ENCODE peak calls at places on chromosomes 4 and X, in nine cellular contexts. K, S, Q, R, T, A, N, V and E are unnamed samples.

GRCh38 chr4:81747242-81747930 is 275.7 kb upstream of the RASGEF1B start:
- DNase-seq in K (no peak), S (peak), Q (peak), R (no peak), T (no peak), A (no peak), N (no peak), V (no peak), E (peak)

GRCh38 chr4:7417639-7418038 is 17.1 kb downstream of the PSAPL1 start:
- DNase-seq in K (no peak), S (no peak), Q (no peak), R (no peak), T (peak), A (no peak), N (no peak), V (peak), E (no peak)

GRCh38 chr4:8274772-8275241 is 5.3 kb downstream of the HTRA3 start:
- DNase-seq in K (peak), S (no peak), Q (peak), R (peak), T (peak), A (peak), N (peak), V (no peak), E (no peak)

GRCh38 chr4:72817012-72817411 is 248.0 kb upstream of the ADAMTS3 start:
- DNase-seq in K (no peak), S (no peak), Q (no peak), R (no peak), T (no peak), A (peak), N (no peak), V (no peak), E (no peak)

GRCh38 chrX:135315864-135316263 is 6.6 kb downstream of the ETDC start:
- DNase-seq in K (no peak), S (no peak), Q (no peak), R (no peak), T (no peak), A (no peak), N (no peak), V (no peak), E (no peak)

GRCh38 chr4:181897935-181898334 is 345.3 kb upstream of the TENM3 start:
- DNase-seq in K (no peak), S (no peak), Q (no peak), R (no peak), T (no peak), A (peak), N (no peak), V (no peak), E (no peak)

GRCh38 chr4:145731026-145731425 is 51.1 kb downstream of the C4orf51 start:
- DNase-seq in K (no peak), S (no peak), Q (peak), R (no peak), T (no peak), A (peak), N (no peak), V (no peak), E (no peak)

GRCh38 chr4:162939086-162939485 is 227.6 kb downstream of the NAF1 start:
- DNase-seq in K (no peak), S (no peak), Q (no peak), R (no peak), T (no peak), A (no peak), N (no peak), V (no peak), E (no peak)

GRCh38 chrX:79413009-79413408 is 45.9 kb upstream of the ITM2A start:
- DNase-seq in K (no peak), S (no peak), Q (peak), R (no peak), T (no peak), A (peak), N (no peak), V (no peak), E (no peak)

GRCh38 chr4:83125738-83126141 is 11.2 kb upstream of the PLAC8 start:
- DNase-seq in K (no peak), S (no peak), Q (peak), R (no peak), T (no peak), A (no peak), N (no peak), V (no peak), E (no peak)

GRCh38 chr4:108890491-108890890 is 127.6 kb upstream of the ETNPPL start:
- DNase-seq in K (no peak), S (no peak), Q (no peak), R (no peak), T (no peak), A (no peak), N (no peak), V (no peak), E (no peak)

GRCh38 chr4:112857461-112857860 is 192.0 kb upstream of the ANK2 start:
- DNase-seq in K (no peak), S (no peak), Q (no peak), R (no peak), T (no peak), A (peak), N (no peak), V (no peak), E (no peak)

GRCh38 chrX:12971282-12972003 is 3.5 kb upstream of the TMSB4X start:
- DNase-seq in K (no peak), S (peak), Q (peak), R (no peak), T (peak), A (no peak), N (peak), V (no peak), E (no peak)

GRCh38 chr4:15906024-15906443 is 32.5 kb downstream of the FGFBP1 start:
- DNase-seq in K (no peak), S (peak), Q (peak), R (no peak), T (peak), A (no peak), N (peak), V (peak), E (peak)

GRCh38 chr4:134024251-134024650 is 177.3 kb downstream of the PABPC4L start:
- DNase-seq in K (no peak), S (peak), Q (no peak), R (no peak), T (no peak), A (no peak), N (no peak), V (no peak), E (no peak)

GRCh38 chr4:61528595-61528994 is 328.5 kb downstream of the ADGRL3 start:
- DNase-seq in K (no peak), S (no peak), Q (no peak), R (no peak), T (no peak), A (no peak), N (no peak), V (no peak), E (no peak)

GRCh38 chr4:149785686-149786431 is 29.8 kb downstream of the IQCM start:
- DNase-seq in K (no peak), S (no peak), Q (no peak), R (no peak), T (no peak), A (peak), N (no peak), V (peak), E (no peak)

GRCh38 chr4:2341261-2341841 is 77.1 kb downstream of the ZFYVE28 start:
- DNase-seq in K (peak), S (no peak), Q (no peak), R (no peak), T (peak), A (no peak), N (no peak), V (peak), E (no peak)

GRCh38 chrX:110146521-110146920 is 143.6 kb downstream of the TMEM164 start:
- DNase-seq in K (no peak), S (peak), Q (peak), R (peak), T (no peak), A (peak), N (no peak), V (no peak), E (no peak)

GRCh38 chr4:24067781-24068193 is 177.9 kb upstream of the PPARGC1A start:
- DNase-seq in K (no peak), S (peak), Q (no peak), R (no peak), T (no peak), A (peak), N (peak), V (no peak), E (no peak)

GRCh38 chr4:147311956-147312355 is 168.9 kb upstream of the EDNRA start:
- DNase-seq in K (no peak), S (no peak), Q (no peak), R (no peak), T (no peak), A (no peak), N (no peak), V (no peak), E (no peak)

DNA sequence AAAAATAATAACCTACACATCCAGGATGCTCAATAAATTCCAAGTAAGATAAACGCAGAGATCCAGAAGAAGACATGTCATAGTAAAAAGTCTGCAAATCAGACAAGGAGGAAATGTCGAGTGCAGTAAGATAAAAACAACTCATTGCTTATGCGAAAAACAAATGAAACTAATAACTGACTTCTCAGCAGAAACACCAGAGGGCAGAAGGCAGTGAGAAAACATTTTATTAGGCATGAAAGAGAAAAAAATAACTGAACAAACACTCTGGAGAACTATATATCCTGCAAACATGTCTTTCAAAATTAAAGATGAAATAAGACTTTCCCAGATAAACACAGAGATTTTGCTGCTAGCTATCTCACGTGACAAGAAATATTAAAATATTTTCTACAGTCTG is 201.3 kb upstream of the CTSO start:
- DNase-seq in K (no peak), S (no peak), Q (no peak), R (no peak), T (no peak), A (no peak), N (no peak), V (no peak), E (no peak)
- TF ChIP-seq CTCF in K (no peak), S (no peak), Q (no peak), R (no peak), T (no peak), A (peak), N (no peak), V (peak), E (no peak)

GRCh38 chr4:183842134-183842838 is 62.8 kb upstream of the STOX2 start:
- DNase-seq in K (no peak), S (no peak), Q (no peak), R (no peak), T (no peak), A (no peak), N (no peak), V (no peak), E (no peak)

GRCh38 chr4:183837222-183837621 is 67.9 kb upstream of the STOX2 start:
- DNase-seq in K (no peak), S (no peak), Q (no peak), R (no peak), T (no peak), A (no peak), N (no peak), V (no peak), E (no peak)

GRCh38 chr4:183841001-183841400 is 64.1 kb upstream of the STOX2 start:
- DNase-seq in K (no peak), S (no peak), Q (no peak), R (no peak), T (no peak), A (no peak), N (no peak), V (no peak), E (no peak)

GRCh38 chr4:183840311-183840710 is 64.8 kb upstream of the STOX2 start:
- DNase-seq in K (peak), S (peak), Q (peak), R (peak), T (peak), A (peak), N (peak), V (peak), E (peak)

DNA sequence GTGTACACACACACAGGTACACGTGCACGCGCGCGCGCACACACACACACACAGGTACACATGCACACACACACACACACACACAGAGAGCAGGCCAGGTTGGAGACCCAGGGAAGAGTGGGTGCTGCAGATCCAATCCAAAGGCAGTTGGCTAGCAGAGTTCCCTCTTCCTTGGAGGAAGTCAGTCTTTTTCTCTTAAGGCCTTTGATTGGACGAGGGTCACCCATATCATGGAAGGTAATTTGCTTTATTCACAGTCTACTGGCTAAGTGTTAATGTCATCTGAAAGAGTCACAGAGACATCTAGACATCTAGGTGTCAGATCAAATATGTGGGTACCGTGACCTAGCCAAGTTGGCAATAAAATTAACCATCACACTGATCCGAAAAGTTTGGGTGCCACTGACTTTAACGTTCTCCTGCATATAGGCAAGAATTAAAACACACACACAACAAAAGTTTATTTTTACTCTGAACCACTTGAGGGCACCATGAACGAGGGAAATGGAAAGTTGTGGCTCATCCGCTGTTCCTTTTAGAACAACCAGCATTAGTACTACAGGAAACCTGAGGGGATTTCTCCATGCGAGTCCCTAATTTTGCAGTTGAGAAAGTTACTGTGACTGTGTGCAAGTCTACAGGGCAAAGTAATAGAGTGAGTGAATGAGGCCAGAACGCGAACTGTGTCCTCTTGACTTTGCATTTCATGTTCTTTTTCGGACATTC is 66.0 kb upstream of the STOX2 start:
- DNase-seq in K (no peak), S (no peak), Q (no peak), R (no peak), T (no peak), A (no peak), N (no peak), V (no peak), E (no peak)
- TF ChIP-seq CTCF in K (no peak), S (no peak), Q (no peak), R (no peak), T (peak), A (no peak), N (peak), V (peak), E (no peak)

GRCh38 chrX:133838761-133839676 is 146.4 kb downstream of the GPC3 start:
- DNase-seq in K (no peak), S (peak), Q (peak), R (peak), T (no peak), A (peak), N (no peak), V (peak), E (no peak)
- TF ChIP-seq CTCF in K (peak), S (peak), Q (no peak), R (peak), T (peak), A (peak), N (peak), V (peak), E (peak)

GRCh38 chrX:137550561-137551305 is 15.2 kb upstream of the ZIC3 start:
- DNase-seq in K (no peak), S (no peak), Q (no peak), R (no peak), T (no peak), A (no peak), N (no peak), V (peak), E (no peak)
- TF ChIP-seq CTCF in K (no peak), S (no peak), Q (no peak), R (no peak), T (no peak), A (no peak), N (no peak), V (no peak), E (no peak)